ENCODE peak calls at places on chromosomes 6 and 20, in seven cellular contexts. U, A, C, V, F, B and Y are unnamed samples.
A peak's percentile ranks its signal among the peaks of the same experiment; 100 is the strongest.

GRCh38 chr20:5642155-5642981 is 107.8 kb upstream of the SHLD1 start:
- DNase-seq in A (peak; percentile 94), C (no peak), U (no peak), F (peak; percentile 56), V (no peak), B (no peak), Y (peak; percentile 91)

GRCh38 chr6:139522471-139523220 is 148.2 kb upstream of the CITED2 start:
- DNase-seq in F (no peak), B (no peak), C (no peak), V (no peak), A (peak; percentile 43), U (no peak), Y (peak; percentile 31)

GRCh38 chr6:24823185-24823584 is 24.5 kb upstream of the ARMH2 start:
- DNase-seq in F (no peak), V (no peak), C (no peak), A (no peak), U (no peak), B (no peak), Y (no peak)

GRCh38 chr20:23193985-23194384 is 107.9 kb upstream of the CD93 start:
- DNase-seq in F (no peak), U (no peak), B (no peak), C (no peak), A (no peak), V (no peak), Y (peak; percentile 33)

GRCh38 chr20:63735859-63736718 is at the start of gene LIME1:
- DNase-seq in A (no peak), F (peak; percentile 87), C (no peak), V (peak; percentile 71), B (no peak), U (peak; percentile 14), Y (no peak)

GRCh38 chr6:140441256-140441655 is 1066.8 kb upstream of the CITED2 start:
- DNase-seq in A (peak; percentile 94), B (peak; percentile 63), V (peak; percentile 46), C (peak; percentile 69), U (peak; percentile 76), F (peak; percentile 41), Y (peak; percentile 41)

GRCh38 chr20:57514273-57514751 is 10.6 kb downstream of the CTCFL start:
- DNase-seq in A (peak; percentile 71), C (peak; percentile 92), B (peak; percentile 64), U (peak; percentile 88), F (peak; percentile 54), V (peak; percentile 76), Y (peak; percentile 85)

GRCh38 chr6:166588691-166589333 is 2.3 kb upstream of the RAMACL start:
- DNase-seq in C (peak; percentile 54), V (no peak), B (peak; percentile 76), F (peak; percentile 39), U (no peak), A (peak; percentile 92), Y (peak; percentile 81)

GRCh38 chr6:105804436-105804835 is 281.7 kb upstream of the PRDM1 start:
- DNase-seq in F (no peak), V (no peak), C (no peak), U (no peak), B (peak; percentile 88), A (peak; percentile 75), Y (peak; percentile 81)

GRCh38 chr6:80132942-80133517 is 26.6 kb downstream of the BCKDHB start:
- DNase-seq in F (peak; percentile 30), A (peak; percentile 73), B (peak; percentile 72), V (peak; percentile 60), U (peak; percentile 81), C (peak; percentile 53), Y (peak; percentile 81)

GRCh38 chr6:158751192-158751591 is 68.0 kb downstream of the EZR start:
- DNase-seq in A (no peak), C (no peak), U (no peak), B (no peak), F (no peak), V (no peak), Y (no peak)

GRCh38 chr6:113018351-113019151 is 671.4 kb downstream of the RFPL4B start:
- DNase-seq in F (no peak), A (peak; percentile 97), B (peak; percentile 74), V (no peak), C (no peak), U (peak; percentile 17), Y (peak; percentile 96)

GRCh38 chr6:84249724-84250123 is 22.3 kb upstream of the CEP162 start:
- DNase-seq in A (no peak), U (no peak), V (no peak), F (no peak), B (no peak), C (no peak), Y (peak; percentile 4)

GRCh38 chr6:46048646-46049297 is 33.1 kb upstream of the CLIC5 start:
- DNase-seq in C (no peak), U (no peak), V (no peak), F (no peak), B (no peak), A (no peak), Y (no peak)

GRCh38 chr6:34346175-34347119 is 46.0 kb downstream of the NUDT3 start:
- DNase-seq in C (no peak), U (no peak), A (no peak), B (no peak), V (no peak), F (peak; percentile 37), Y (no peak)

GRCh38 chr6:18386302-18386976 is 711 bp upstream of the RNF144B start:
- DNase-seq in V (peak; percentile 70), C (no peak), A (peak; percentile 80), F (no peak), U (no peak), B (peak; percentile 38), Y (peak; percentile 60)
- H3K4me3 ChIP-seq in V (no peak overlapping the region), C (peak overlapping the region; percentile 64), A (no peak overlapping the region), F (no peak overlapping the region), U (no peak overlapping the region), B (no peak overlapping the region), Y (no peak overlapping the region)

GRCh38 chr20:53760025-53760441 is 166.4 kb upstream of the ZNF217 start:
- DNase-seq in B (no peak), V (no peak), C (no peak), U (no peak), F (peak; percentile 53), A (no peak), Y (no peak)
- TF ChIP-seq CTCF in B (no peak), V (no peak), C (no peak), U (no peak), F (no peak), A (no peak), Y (no peak)

GRCh38 chr6:14384175-14384949 is 266.8 kb downstream of the CD83 start:
- DNase-seq in U (no peak), C (no peak), V (no peak), F (no peak), B (no peak), A (no peak), Y (no peak)
- H3K4me3 ChIP-seq in U (no peak overlapping the region), C (no peak overlapping the region), V (no peak overlapping the region), F (no peak overlapping the region), B (no peak overlapping the region), A (no peak overlapping the region), Y (no peak overlapping the region)

DNA sequence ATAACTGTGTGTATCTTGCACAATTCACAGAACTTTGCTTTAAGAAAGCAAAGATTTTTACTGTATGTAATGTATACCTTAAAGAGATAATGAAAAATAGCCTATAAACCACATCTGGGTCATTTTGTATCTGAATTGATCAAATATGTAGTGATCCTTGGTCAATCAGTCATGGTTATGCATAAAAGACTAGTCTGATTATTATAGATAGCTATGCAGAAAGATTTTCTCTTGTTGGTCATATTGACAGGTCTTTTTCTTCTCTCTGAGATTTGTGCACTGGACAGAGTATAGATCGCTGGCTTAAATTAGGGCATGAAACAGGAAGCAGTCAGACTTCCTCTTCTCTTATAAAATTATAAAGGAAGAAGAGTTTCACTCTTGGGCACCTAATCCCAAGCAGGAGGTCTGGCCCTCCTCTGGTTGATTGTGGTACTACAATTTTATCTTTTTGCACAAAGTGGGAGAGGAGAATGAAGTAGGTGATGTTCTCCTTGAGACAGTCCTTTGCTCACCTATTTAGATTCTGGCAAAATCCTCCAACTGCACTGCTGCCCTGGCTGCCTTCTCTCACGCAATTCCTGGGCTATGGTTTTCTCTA is 380.9 kb upstream of the RGS17 start:
- DNase-seq in A (peak; percentile 30), V (no peak), B (peak; percentile 3), F (peak; percentile 32), C (peak; percentile 77), U (peak; percentile 53), Y (peak; percentile 44)
- TF ChIP-seq CTCF in A (peak; percentile 74), V (peak; percentile 39), B (peak; percentile 57), F (peak; percentile 60), C (peak; percentile 66), U (peak; percentile 54), Y (peak; percentile 73)

DNA sequence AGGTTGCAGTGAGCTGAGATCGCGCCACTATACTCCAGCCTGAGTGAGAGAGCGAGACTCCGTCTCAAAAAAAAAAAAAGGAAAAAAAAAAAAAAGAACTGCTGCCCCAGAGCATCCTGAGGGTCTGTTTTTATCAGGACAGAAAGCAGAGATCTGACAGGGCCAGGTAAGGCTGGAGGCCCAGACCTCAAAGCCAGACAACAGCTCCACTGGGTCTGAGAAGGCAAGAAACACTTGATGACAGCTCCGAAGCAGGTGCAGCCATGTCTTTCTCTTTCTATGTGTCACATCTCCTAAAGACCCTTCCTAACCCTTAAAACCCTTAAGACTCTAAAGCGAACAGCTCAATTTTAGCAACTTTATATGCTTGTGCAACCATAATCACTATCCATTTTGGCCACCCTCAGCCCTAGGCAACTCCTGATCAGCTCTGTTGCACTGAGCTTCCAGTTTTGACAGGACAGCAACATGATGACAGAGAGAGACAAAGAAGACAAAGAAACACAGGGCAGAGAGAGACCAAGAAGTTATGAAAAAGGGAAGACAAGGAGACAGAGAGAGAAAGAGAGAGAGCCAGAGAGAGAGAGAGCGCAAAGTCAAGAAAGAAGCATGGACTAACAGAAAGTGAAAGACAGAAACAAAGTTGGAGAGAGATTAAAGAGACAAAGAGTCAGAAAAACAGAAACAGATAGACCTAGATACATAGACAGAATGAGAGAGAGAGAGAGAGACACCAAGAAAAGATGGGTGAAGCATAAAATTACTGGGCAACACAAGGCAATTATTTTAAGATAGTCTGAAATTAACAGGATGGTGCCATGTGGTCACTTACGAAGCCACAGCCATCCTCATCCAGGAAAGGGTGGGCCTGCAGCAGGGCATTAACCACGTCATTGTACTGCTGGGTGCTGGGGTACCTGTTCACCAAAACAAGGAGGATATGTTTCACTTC is 39.2 kb downstream of the SAMD3 start:
- DNase-seq in U (no peak), A (no peak), F (peak; percentile 13), V (no peak), C (no peak), B (no peak), Y (no peak)
- H3K4me3 ChIP-seq in U (no peak overlapping the region), A (no peak overlapping the region), F (no peak overlapping the region), V (no peak overlapping the region), C (no peak overlapping the region), B (no peak overlapping the region), Y (no peak overlapping the region)

GRCh38 chr6:145887969-145888368 is 73.4 kb upstream of the FBXO30 start:
- DNase-seq in B (peak; percentile 42), F (peak; percentile 44), U (peak; percentile 24), C (peak; percentile 12), V (no peak), A (peak; percentile 15), Y (peak; percentile 32)
- TF ChIP-seq CTCF in B (peak; percentile 67), F (peak; percentile 38), U (peak; percentile 55), C (peak; percentile 54), V (peak; percentile 13), A (peak; percentile 50), Y (peak; percentile 53)

DNA sequence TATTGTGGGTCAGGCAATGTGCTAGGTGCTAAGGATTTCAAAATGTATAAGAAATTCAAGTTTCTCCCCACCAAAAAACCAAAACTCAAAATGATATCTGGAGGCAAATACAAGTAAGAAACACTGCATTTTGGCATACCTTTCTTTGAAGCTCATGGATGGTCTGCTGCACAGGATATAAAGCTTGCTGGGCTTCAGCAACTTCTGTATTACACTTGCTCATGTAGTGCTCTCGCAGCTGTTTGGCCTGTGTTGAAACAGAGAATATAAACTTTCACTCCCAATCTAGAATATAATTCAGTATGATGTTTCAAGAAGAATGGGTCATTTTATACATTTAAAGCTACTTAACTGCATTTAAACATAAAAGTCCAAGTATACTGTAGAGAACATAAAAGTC is 39.6 kb downstream of the SHPRH start:
- DNase-seq in F (no peak), B (no peak), U (no peak), C (no peak), V (no peak), A (no peak), Y (no peak)
- H3K4me3 ChIP-seq in F (no peak overlapping the region), B (no peak overlapping the region), U (no peak overlapping the region), C (no peak overlapping the region), V (no peak overlapping the region), A (no peak overlapping the region), Y (no peak overlapping the region)